ENCODE peak calls at places on chromosome 11, in six cellular contexts. One of them, this sample, is unnamed.

GRCh38 chr11:63945482-63946163 is 6.8 kb downstream of the NAA40 start:
- DNase-seq in stimulated activated CD8-positive, alpha-beta memory T cell treated with anti-CD3 and anti-CD28 coated beads, Interleukin-7, amount 100 ng/mL, for 1 hour: no peak
- DNase-seq in OCI-LY7: peak; percentile 62
- DNase-seq in activated CD4-positive, alpha-beta T cell treated with anti-CD3 and anti-CD28 coated beads, Interleukin-2, amount 50 U/mL, for 1 hour: peak; percentile 46
- DNase-seq in fibroblast of lung: peak; percentile 58
- DNase-seq in NCI-H748 treated with DMSO at 0.1 percent for 48 hours: peak; percentile 39
- DNase-seq in this sample: peak; percentile 17

GRCh38 chr11:72947229-72947628 is 133.0 kb downstream of the ATG16L2 start:
- DNase-seq in stimulated activated CD8-positive, alpha-beta memory T cell treated with anti-CD3 and anti-CD28 coated beads, Interleukin-7, amount 100 ng/mL, for 1 hour: no peak
- DNase-seq in OCI-LY7: no peak
- DNase-seq in activated CD4-positive, alpha-beta T cell treated with anti-CD3 and anti-CD28 coated beads, Interleukin-2, amount 50 U/mL, for 1 hour: no peak
- DNase-seq in fibroblast of lung: peak; percentile 14
- DNase-seq in NCI-H748 treated with DMSO at 0.1 percent for 48 hours: no peak
- DNase-seq in this sample: no peak

GRCh38 chr11:21771097-21771496 is 421.8 kb upstream of the ANO5 start:
- DNase-seq in stimulated activated CD8-positive, alpha-beta memory T cell treated with anti-CD3 and anti-CD28 coated beads, Interleukin-7, amount 100 ng/mL, for 1 hour: no peak
- DNase-seq in OCI-LY7: no peak
- DNase-seq in activated CD4-positive, alpha-beta T cell treated with anti-CD3 and anti-CD28 coated beads, Interleukin-2, amount 50 U/mL, for 1 hour: no peak
- DNase-seq in fibroblast of lung: no peak
- DNase-seq in NCI-H748 treated with DMSO at 0.1 percent for 48 hours: peak; percentile 18
- DNase-seq in this sample: no peak

GRCh38 chr11:1442807-1443366 is 43.7 kb downstream of the MOB2 start:
- DNase-seq in stimulated activated CD8-positive, alpha-beta memory T cell treated with anti-CD3 and anti-CD28 coated beads, Interleukin-7, amount 100 ng/mL, for 1 hour: no peak
- DNase-seq in OCI-LY7: no peak
- DNase-seq in activated CD4-positive, alpha-beta T cell treated with anti-CD3 and anti-CD28 coated beads, Interleukin-2, amount 50 U/mL, for 1 hour: no peak
- DNase-seq in fibroblast of lung: no peak
- DNase-seq in NCI-H748 treated with DMSO at 0.1 percent for 48 hours: no peak
- DNase-seq in this sample: no peak

GRCh38 chr11:70040869-70041501 is 37.1 kb upstream of the ANO1 start:
- DNase-seq in stimulated activated CD8-positive, alpha-beta memory T cell treated with anti-CD3 and anti-CD28 coated beads, Interleukin-7, amount 100 ng/mL, for 1 hour: no peak
- DNase-seq in OCI-LY7: no peak
- DNase-seq in activated CD4-positive, alpha-beta T cell treated with anti-CD3 and anti-CD28 coated beads, Interleukin-2, amount 50 U/mL, for 1 hour: no peak
- DNase-seq in fibroblast of lung: no peak
- DNase-seq in NCI-H748 treated with DMSO at 0.1 percent for 48 hours: no peak
- DNase-seq in this sample: no peak

GRCh38 chr11:70247042-70247709 is 23.3 kb upstream of the PPFIA1 start:
- DNase-seq in stimulated activated CD8-positive, alpha-beta memory T cell treated with anti-CD3 and anti-CD28 coated beads, Interleukin-7, amount 100 ng/mL, for 1 hour: no peak
- DNase-seq in OCI-LY7: no peak
- DNase-seq in activated CD4-positive, alpha-beta T cell treated with anti-CD3 and anti-CD28 coated beads, Interleukin-2, amount 50 U/mL, for 1 hour: no peak
- DNase-seq in fibroblast of lung: peak; percentile 62
- DNase-seq in NCI-H748 treated with DMSO at 0.1 percent for 48 hours: no peak
- DNase-seq in this sample: no peak

GRCh38 chr11:64742940-64743590 is 877 bp downstream of the RASGRP2 start:
- DNase-seq in stimulated activated CD8-positive, alpha-beta memory T cell treated with anti-CD3 and anti-CD28 coated beads, Interleukin-7, amount 100 ng/mL, for 1 hour: peak; percentile 66
- DNase-seq in OCI-LY7: peak; percentile 70
- DNase-seq in activated CD4-positive, alpha-beta T cell treated with anti-CD3 and anti-CD28 coated beads, Interleukin-2, amount 50 U/mL, for 1 hour: peak; percentile 73
- DNase-seq in fibroblast of lung: no peak
- DNase-seq in NCI-H748 treated with DMSO at 0.1 percent for 48 hours: no peak
- DNase-seq in this sample: no peak

GRCh38 chr11:69138265-69138664 is 17.5 kb upstream of the SMIM38 start:
- DNase-seq in stimulated activated CD8-positive, alpha-beta memory T cell treated with anti-CD3 and anti-CD28 coated beads, Interleukin-7, amount 100 ng/mL, for 1 hour: no peak
- DNase-seq in OCI-LY7: no peak
- DNase-seq in activated CD4-positive, alpha-beta T cell treated with anti-CD3 and anti-CD28 coated beads, Interleukin-2, amount 50 U/mL, for 1 hour: no peak
- DNase-seq in fibroblast of lung: peak; percentile 91
- DNase-seq in NCI-H748 treated with DMSO at 0.1 percent for 48 hours: no peak
- DNase-seq in this sample: no peak

GRCh38 chr11:75740681-75741080 is 23.0 kb downstream of the MOGAT2 start:
- DNase-seq in stimulated activated CD8-positive, alpha-beta memory T cell treated with anti-CD3 and anti-CD28 coated beads, Interleukin-7, amount 100 ng/mL, for 1 hour: no peak
- DNase-seq in OCI-LY7: no peak
- DNase-seq in activated CD4-positive, alpha-beta T cell treated with anti-CD3 and anti-CD28 coated beads, Interleukin-2, amount 50 U/mL, for 1 hour: no peak
- DNase-seq in fibroblast of lung: no peak
- DNase-seq in NCI-H748 treated with DMSO at 0.1 percent for 48 hours: no peak
- DNase-seq in this sample: no peak

GRCh38 chr11:1649021-1649420 is 19.4 kb downstream of the KRTAP5-5 start:
- DNase-seq in stimulated activated CD8-positive, alpha-beta memory T cell treated with anti-CD3 and anti-CD28 coated beads, Interleukin-7, amount 100 ng/mL, for 1 hour: no peak
- DNase-seq in OCI-LY7: no peak
- DNase-seq in activated CD4-positive, alpha-beta T cell treated with anti-CD3 and anti-CD28 coated beads, Interleukin-2, amount 50 U/mL, for 1 hour: no peak
- DNase-seq in fibroblast of lung: no peak
- DNase-seq in NCI-H748 treated with DMSO at 0.1 percent for 48 hours: no peak
- DNase-seq in this sample: no peak

GRCh38 chr11:117220568-117220967 is 11.3 kb downstream of the PCSK7 start:
- DNase-seq in stimulated activated CD8-positive, alpha-beta memory T cell treated with anti-CD3 and anti-CD28 coated beads, Interleukin-7, amount 100 ng/mL, for 1 hour: no peak
- DNase-seq in OCI-LY7: no peak
- DNase-seq in activated CD4-positive, alpha-beta T cell treated with anti-CD3 and anti-CD28 coated beads, Interleukin-2, amount 50 U/mL, for 1 hour: no peak
- DNase-seq in fibroblast of lung: no peak
- DNase-seq in NCI-H748 treated with DMSO at 0.1 percent for 48 hours: no peak
- DNase-seq in this sample: no peak

GRCh38 chr11:73143126-73143838 is 1.2 kb upstream of the FCHSD2 start:
- DNase-seq in stimulated activated CD8-positive, alpha-beta memory T cell treated with anti-CD3 and anti-CD28 coated beads, Interleukin-7, amount 100 ng/mL, for 1 hour: no peak
- DNase-seq in OCI-LY7: peak; percentile 55
- DNase-seq in activated CD4-positive, alpha-beta T cell treated with anti-CD3 and anti-CD28 coated beads, Interleukin-2, amount 50 U/mL, for 1 hour: no peak
- DNase-seq in fibroblast of lung: peak; percentile 20
- DNase-seq in NCI-H748 treated with DMSO at 0.1 percent for 48 hours: no peak
- DNase-seq in this sample: no peak

GRCh38 chr11:121482231-121483129 is 29.7 kb upstream of the SORL1-AS1 start:
- DNase-seq in stimulated activated CD8-positive, alpha-beta memory T cell treated with anti-CD3 and anti-CD28 coated beads, Interleukin-7, amount 100 ng/mL, for 1 hour: peak; percentile 30
- DNase-seq in OCI-LY7: peak; percentile 75
- DNase-seq in activated CD4-positive, alpha-beta T cell treated with anti-CD3 and anti-CD28 coated beads, Interleukin-2, amount 50 U/mL, for 1 hour: peak; percentile 52
- DNase-seq in fibroblast of lung: no peak
- DNase-seq in NCI-H748 treated with DMSO at 0.1 percent for 48 hours: no peak
- DNase-seq in this sample: no peak

GRCh38 chr11:7910389-7910788 is 20.7 kb downstream of the OR10A6 start:
- DNase-seq in stimulated activated CD8-positive, alpha-beta memory T cell treated with anti-CD3 and anti-CD28 coated beads, Interleukin-7, amount 100 ng/mL, for 1 hour: no peak
- DNase-seq in OCI-LY7: no peak
- DNase-seq in activated CD4-positive, alpha-beta T cell treated with anti-CD3 and anti-CD28 coated beads, Interleukin-2, amount 50 U/mL, for 1 hour: no peak
- DNase-seq in fibroblast of lung: peak; percentile 25
- DNase-seq in NCI-H748 treated with DMSO at 0.1 percent for 48 hours: no peak
- DNase-seq in this sample: no peak

GRCh38 chr11:119006696-119007095 is 8.8 kb downstream of the CENATAC start:
- DNase-seq in stimulated activated CD8-positive, alpha-beta memory T cell treated with anti-CD3 and anti-CD28 coated beads, Interleukin-7, amount 100 ng/mL, for 1 hour: no peak
- DNase-seq in OCI-LY7: no peak
- DNase-seq in activated CD4-positive, alpha-beta T cell treated with anti-CD3 and anti-CD28 coated beads, Interleukin-2, amount 50 U/mL, for 1 hour: no peak
- DNase-seq in fibroblast of lung: no peak
- DNase-seq in NCI-H748 treated with DMSO at 0.1 percent for 48 hours: no peak
- DNase-seq in this sample: no peak